ENCODE peak calls at places on chromosomes 5 and 9, in ten cellular contexts. One of them, this sample, is unnamed.

GRCh38 chr5:41629897-41630296 is 119.5 kb upstream of the PLCXD3 start:
- DNase-seq in NCI-H1417: no peak
- DNase-seq in lower lobe of right lung: no peak
- DNase-seq in head of caudate nucleus: no peak
- DNase-seq in amniotic stem cell: no peak
- DNase-seq in HAP-1: no peak
- DNase-seq in neuronal stem cell: no peak
- DNase-seq in MCF 10A: no peak
- DNase-seq in C1 segment of cervical spinal cord: no peak
- DNase-seq in activated T-helper 1 cell treated with anti-CD3 and anti-CD28 coated beads, Interleukin-2, amount 50 U/mL, for 16 hours: no peak
- DNase-seq in this sample: no peak

GRCh38 chr5:148653840-148654781 is at the start of gene HTR4:
- DNase-seq in NCI-H1417: no peak
- DNase-seq in lower lobe of right lung: no peak
- DNase-seq in head of caudate nucleus: no peak
- DNase-seq in amniotic stem cell: no peak
- DNase-seq in HAP-1: no peak
- DNase-seq in neuronal stem cell: no peak
- DNase-seq in MCF 10A: no peak
- DNase-seq in C1 segment of cervical spinal cord: no peak
- DNase-seq in activated T-helper 1 cell treated with anti-CD3 and anti-CD28 coated beads, Interleukin-2, amount 50 U/mL, for 16 hours: no peak
- DNase-seq in this sample: peak; percentile 23

GRCh38 chr5:132408456-132408855 is 38.9 kb downstream of the SLC22A5 start:
- DNase-seq in NCI-H1417: no peak
- DNase-seq in lower lobe of right lung: no peak
- DNase-seq in head of caudate nucleus: no peak
- DNase-seq in amniotic stem cell: no peak
- DNase-seq in HAP-1: no peak
- DNase-seq in neuronal stem cell: no peak
- DNase-seq in MCF 10A: no peak
- DNase-seq in C1 segment of cervical spinal cord: no peak
- DNase-seq in activated T-helper 1 cell treated with anti-CD3 and anti-CD28 coated beads, Interleukin-2, amount 50 U/mL, for 16 hours: no peak
- DNase-seq in this sample: no peak

GRCh38 chr5:17282283-17283120 is 65.1 kb downstream of the BASP1 start:
- DNase-seq in NCI-H1417: no peak
- DNase-seq in lower lobe of right lung: no peak
- DNase-seq in head of caudate nucleus: peak; percentile 44
- DNase-seq in amniotic stem cell: no peak
- DNase-seq in HAP-1: no peak
- DNase-seq in neuronal stem cell: no peak
- DNase-seq in MCF 10A: no peak
- DNase-seq in C1 segment of cervical spinal cord: no peak
- DNase-seq in activated T-helper 1 cell treated with anti-CD3 and anti-CD28 coated beads, Interleukin-2, amount 50 U/mL, for 16 hours: no peak
- DNase-seq in this sample: no peak

GRCh38 chr9:110452227-110452801 is 114.7 kb upstream of the TXNDC8 start:
- DNase-seq in NCI-H1417: no peak
- DNase-seq in lower lobe of right lung: no peak
- DNase-seq in head of caudate nucleus: no peak
- DNase-seq in amniotic stem cell: no peak
- DNase-seq in HAP-1: no peak
- DNase-seq in neuronal stem cell: no peak
- DNase-seq in MCF 10A: peak; percentile 43
- DNase-seq in C1 segment of cervical spinal cord: no peak
- DNase-seq in activated T-helper 1 cell treated with anti-CD3 and anti-CD28 coated beads, Interleukin-2, amount 50 U/mL, for 16 hours: no peak
- DNase-seq in this sample: no peak

GRCh38 chr9:120935383-120935857 is 8.8 kb upstream of the TRAF1 start:
- DNase-seq in NCI-H1417: peak; percentile 58
- DNase-seq in lower lobe of right lung: peak; percentile 96
- DNase-seq in head of caudate nucleus: peak; percentile 75
- DNase-seq in amniotic stem cell: peak; percentile 67
- DNase-seq in HAP-1: no peak
- DNase-seq in neuronal stem cell: no peak
- DNase-seq in MCF 10A: peak; percentile 100
- DNase-seq in C1 segment of cervical spinal cord: peak; percentile 81
- DNase-seq in activated T-helper 1 cell treated with anti-CD3 and anti-CD28 coated beads, Interleukin-2, amount 50 U/mL, for 16 hours: no peak
- DNase-seq in this sample: peak; percentile 88

GRCh38 chr9:3735251-3735650 is 209.4 kb upstream of the RFX3 start:
- DNase-seq in NCI-H1417: no peak
- DNase-seq in lower lobe of right lung: no peak
- DNase-seq in head of caudate nucleus: no peak
- DNase-seq in amniotic stem cell: no peak
- DNase-seq in HAP-1: no peak
- DNase-seq in neuronal stem cell: no peak
- DNase-seq in MCF 10A: no peak
- DNase-seq in C1 segment of cervical spinal cord: no peak
- DNase-seq in activated T-helper 1 cell treated with anti-CD3 and anti-CD28 coated beads, Interleukin-2, amount 50 U/mL, for 16 hours: no peak
- DNase-seq in this sample: no peak

GRCh38 chr9:124778575-124779367 is 1.8 kb downstream of the OLFML2A start:
- DNase-seq in NCI-H1417: no peak
- DNase-seq in lower lobe of right lung: no peak
- DNase-seq in head of caudate nucleus: no peak
- DNase-seq in amniotic stem cell: no peak
- DNase-seq in HAP-1: no peak
- DNase-seq in neuronal stem cell: no peak
- DNase-seq in MCF 10A: no peak
- DNase-seq in C1 segment of cervical spinal cord: no peak
- DNase-seq in activated T-helper 1 cell treated with anti-CD3 and anti-CD28 coated beads, Interleukin-2, amount 50 U/mL, for 16 hours: no peak
- DNase-seq in this sample: no peak